ENCODE peak calls at places on chromosomes 7 and 10, in nine cellular contexts. Z is endothelial cell; L is activated CD8-positive, alpha-beta memory T cell treated with anti-CD3 and anti-CD28 coated beads, Interleukin-2, amount 50 U/mL, for 4 hours; H is caudate nucleus; O is MCF 10A; F is iris pigment epithelial cell; J is NCI-H510A treated with DMSO at 0.1 percent for 48 hours; T is T-helper 17 cell; S is GOT3. B is an unnamed sample.
A peak's percentile ranks its signal among the peaks of the same experiment; 100 is the strongest.

GRCh38 chr7:90520484-90520883 is 51.0 kb downstream of the PTTG1IP2 start:
- DNase-seq in Z (no peak), T (no peak), L (no peak), O (peak; percentile 30), S (no peak), H (no peak), F (peak; percentile 10), J (no peak), B (no peak)

GRCh38 chr10:63005246-63005645 is 127.9 kb upstream of the NRBF2 start:
- DNase-seq in H (no peak), Z (no peak), S (no peak), L (no peak), O (peak; percentile 93), J (no peak), T (no peak), F (peak; percentile 44), B (no peak)

GRCh38 chr7:64882341-64883112 is 20.5 kb upstream of the ZNF273 start:
- DNase-seq in Z (peak; percentile 29), J (no peak), O (no peak), S (no peak), H (peak; percentile 48), F (peak; percentile 48), L (no peak), T (no peak), B (peak; percentile 61)

GRCh38 chr10:107814865-107815487 is 650.5 kb upstream of the SORCS1 start:
- DNase-seq in F (peak; percentile 53), S (no peak), T (no peak), O (peak; percentile 83), J (peak; percentile 3), L (no peak), H (peak; percentile 20), Z (peak; percentile 68), B (peak; percentile 4)

GRCh38 chr7:1696671-1697498 is 26.8 kb downstream of the ELFN1 start:
- DNase-seq in J (no peak), F (no peak), T (no peak), L (no peak), O (no peak), H (no peak), S (no peak), Z (peak; percentile 1), B (no peak)

GRCh38 chr7:105046414-105046813 is 32.4 kb downstream of the KMT2E start:
- DNase-seq in J (no peak), S (no peak), F (peak; percentile 67), T (no peak), H (no peak), L (no peak), O (no peak), Z (no peak), B (no peak)

GRCh38 chr10:15369642-15370211 is 1.4 kb downstream of the FAM171A1 start:
- DNase-seq in L (no peak), S (no peak), T (no peak), Z (no peak), O (no peak), J (no peak), F (peak; percentile 10), H (peak; percentile 30), B (no peak)

GRCh38 chr7:13856012-13856411 is 133.5 kb downstream of the ETV1 start:
- DNase-seq in H (no peak), J (no peak), S (no peak), O (no peak), T (no peak), F (no peak), L (no peak), Z (no peak), B (no peak)

GRCh38 chr7:157439149-157439548 is 102.3 kb downstream of the DNAJB6 start:
- DNase-seq in F (no peak), T (no peak), S (no peak), L (no peak), Z (no peak), O (no peak), J (no peak), H (no peak), B (no peak)

GRCh38 chr10:95442341-95442740 is 118.8 kb downstream of the SORBS1 start:
- DNase-seq in T (no peak), H (no peak), L (no peak), F (no peak), Z (no peak), O (no peak), J (no peak), S (no peak), B (no peak)

GRCh38 chr7:129607471-129608120 is 3.9 kb upstream of the NRF1 start:
- DNase-seq in J (no peak), O (peak; percentile 50), F (peak; percentile 41), S (no peak), Z (peak; percentile 25), T (no peak), L (peak; percentile 40), H (peak; percentile 23), B (no peak)

GRCh38 chr7:64544010-64544409 is 18.9 kb downstream of the ZNF680 start:
- DNase-seq in S (no peak), F (no peak), L (no peak), J (no peak), T (no peak), Z (no peak), O (no peak), H (no peak), B (no peak)

GRCh38 chr10:7251696-7252465 is 159.0 kb downstream of the SFMBT2 start:
- DNase-seq in F (no peak), S (no peak), H (no peak), O (no peak), L (no peak), J (no peak), Z (no peak), T (no peak), B (no peak)

GRCh38 chr7:131190146-131190545 is 137.5 kb upstream of the MKLN1 start:
- DNase-seq in F (peak; percentile 59), H (no peak), J (no peak), S (no peak), Z (no peak), O (no peak), L (no peak), T (no peak), B (no peak)

GRCh38 chr10:12638103-12638502 is 288.8 kb downstream of the CAMK1D start:
- DNase-seq in S (no peak), L (no peak), F (peak; percentile 17), J (peak; percentile 94), Z (no peak), O (no peak), T (no peak), H (no peak), B (peak; percentile 41)

GRCh38 chr10:124522131-124522902 is 60.7 kb downstream of the LHPP start:
- DNase-seq in L (no peak), H (no peak), S (no peak), F (no peak), T (no peak), Z (no peak), O (no peak), J (no peak), B (no peak)

GRCh38 chr7:107879400-107880035 is 11.5 kb upstream of the DLD start:
- DNase-seq in O (peak; percentile 71), S (no peak), F (peak; percentile 71), J (peak; percentile 27), H (peak; percentile 11), T (no peak), Z (peak; percentile 43), L (no peak), B (no peak)

GRCh38 chr10:117631276-117632151 is 89.0 kb downstream of the EMX2 start:
- DNase-seq in O (no peak), Z (no peak), F (no peak), J (no peak), L (no peak), S (no peak), T (no peak), H (peak; percentile 42), B (peak; percentile 14)

GRCh38 chr10:121231059-121231458 is 367.2 kb downstream of the FGFR2 start:
- DNase-seq in S (no peak), H (no peak), F (no peak), O (no peak), T (no peak), L (no peak), J (no peak), Z (no peak), B (no peak)

B was measured in occipital lobe.